ENCODE peak calls at places on chromosomes 2 and 18, in eight cellular contexts. One of them, this sample, is unnamed. For H3K9me3, the result is how much of the 10 kb centered on the place peaks cover.

GRCh38 chr2:145273840-145274239 is 753.9 kb upstream of the ZEB2 start:
- DNase-seq in prostate gland: no peak
- DNase-seq in lung: no peak
- DNase-seq in MM.1S: no peak
- DNase-seq in body of pancreas: no peak
- DNase-seq in A549: no peak
- DNase-seq in mammary epithelial cell: peak
- DNase-seq in T-helper 17 cell: no peak
- DNase-seq in this sample: no peak

GRCh38 chr2:102137138-102137537 is 5.4 kb upstream of the IL1R1 start:
- DNase-seq in lung: no peak
- DNase-seq in A549: no peak
- DNase-seq in body of pancreas: no peak
- DNase-seq in T-helper 17 cell: no peak
- DNase-seq in prostate gland: no peak
- DNase-seq in MM.1S: no peak
- DNase-seq in mammary epithelial cell: peak
- DNase-seq in this sample: no peak

GRCh38 chr18:75811156-75811555 is 383.7 kb upstream of the SMIM21 start:
- DNase-seq in prostate gland: no peak
- DNase-seq in lung: no peak
- DNase-seq in A549: no peak
- DNase-seq in body of pancreas: no peak
- DNase-seq in MM.1S: peak
- DNase-seq in mammary epithelial cell: no peak
- DNase-seq in T-helper 17 cell: no peak
- DNase-seq in this sample: no peak

GRCh38 chr2:54983345-54984235 is 66.7 kb downstream of the RTN4 start:
- DNase-seq in A549: no peak
- DNase-seq in MM.1S: no peak
- DNase-seq in mammary epithelial cell: peak
- DNase-seq in body of pancreas: no peak
- DNase-seq in T-helper 17 cell: no peak
- DNase-seq in lung: no peak
- DNase-seq in prostate gland: no peak
- DNase-seq in this sample: no peak

GRCh38 chr2:211454684-211455083 is 898.3 kb downstream of the CPS1 start:
- DNase-seq in T-helper 17 cell: no peak
- DNase-seq in A549: no peak
- DNase-seq in body of pancreas: no peak
- DNase-seq in MM.1S: no peak
- DNase-seq in prostate gland: peak
- DNase-seq in lung: no peak
- DNase-seq in mammary epithelial cell: no peak
- DNase-seq in this sample: no peak

GRCh38 chr2:18522484-18523146 is 37.8 kb downstream of the RDH14 start:
- DNase-seq in mammary epithelial cell: no peak
- DNase-seq in T-helper 17 cell: no peak
- DNase-seq in A549: no peak
- DNase-seq in body of pancreas: no peak
- DNase-seq in MM.1S: no peak
- DNase-seq in prostate gland: no peak
- DNase-seq in lung: no peak
- DNase-seq in this sample: no peak

GRCh38 chr2:215684448-215685217 is 248.8 kb upstream of the FN1 start:
- DNase-seq in A549: no peak
- DNase-seq in body of pancreas: no peak
- DNase-seq in mammary epithelial cell: peak
- DNase-seq in T-helper 17 cell: no peak
- DNase-seq in prostate gland: no peak
- DNase-seq in MM.1S: no peak
- DNase-seq in lung: no peak
- DNase-seq in this sample: no peak

GRCh38 chr2:132608222-132608795 is 61.7 kb downstream of the LYPD1 start:
- DNase-seq in MM.1S: no peak
- DNase-seq in mammary epithelial cell: no peak
- DNase-seq in T-helper 17 cell: no peak
- DNase-seq in lung: no peak
- DNase-seq in prostate gland: no peak
- DNase-seq in body of pancreas: peak
- DNase-seq in A549: no peak
- DNase-seq in this sample: no peak

GRCh38 chr2:3526871-3527270 is 7.5 kb upstream of the ADI1 start:
- DNase-seq in prostate gland: no peak
- DNase-seq in T-helper 17 cell: no peak
- DNase-seq in mammary epithelial cell: no peak
- DNase-seq in lung: no peak
- DNase-seq in A549: no peak
- DNase-seq in body of pancreas: no peak
- DNase-seq in MM.1S: no peak
- DNase-seq in this sample: no peak

GRCh38 chr2:14303366-14304115 is 329.0 kb upstream of the LRATD1 start:
- DNase-seq in MM.1S: peak
- DNase-seq in body of pancreas: no peak
- DNase-seq in lung: no peak
- DNase-seq in T-helper 17 cell: no peak
- DNase-seq in prostate gland: no peak
- DNase-seq in mammary epithelial cell: no peak
- DNase-seq in A549: no peak
- DNase-seq in this sample: no peak

GRCh38 chr2:30708491-30709290 is 98.6 kb downstream of the CAPN13 start:
- DNase-seq in prostate gland: no peak
- DNase-seq in MM.1S: no peak
- DNase-seq in T-helper 17 cell: no peak
- DNase-seq in lung: peak
- DNase-seq in A549: peak
- DNase-seq in mammary epithelial cell: no peak
- DNase-seq in body of pancreas: no peak
- DNase-seq in this sample: no peak

GRCh38 chr2:159684796-159685195 is 27.5 kb upstream of the MARCHF7 start:
- DNase-seq in A549: peak
- DNase-seq in T-helper 17 cell: no peak
- DNase-seq in MM.1S: no peak
- DNase-seq in prostate gland: no peak
- DNase-seq in mammary epithelial cell: peak
- DNase-seq in body of pancreas: no peak
- DNase-seq in lung: no peak
- DNase-seq in this sample: no peak

GRCh38 chr2:229733606-229734205 is 19.4 kb upstream of the DNER start:
- DNase-seq in MM.1S: no peak
- DNase-seq in prostate gland: no peak
- DNase-seq in mammary epithelial cell: no peak
- DNase-seq in A549: no peak
- DNase-seq in body of pancreas: no peak
- DNase-seq in lung: no peak
- DNase-seq in T-helper 17 cell: no peak
- DNase-seq in this sample: no peak

GRCh38 chr2:31238126-31238905 is 4.4 kb downstream of the EHD3 start:
- DNase-seq in MM.1S: no peak
- DNase-seq in T-helper 17 cell: no peak
- DNase-seq in lung: no peak
- DNase-seq in body of pancreas: no peak
- DNase-seq in prostate gland: peak
- DNase-seq in mammary epithelial cell: no peak
- DNase-seq in A549: no peak
- DNase-seq in this sample: no peak

GRCh38 chr2:175025946-175026345 is 20.8 kb upstream of the CHN1 start:
- DNase-seq in prostate gland: no peak
- DNase-seq in T-helper 17 cell: no peak
- DNase-seq in A549: no peak
- DNase-seq in mammary epithelial cell: no peak
- DNase-seq in lung: no peak
- DNase-seq in body of pancreas: no peak
- DNase-seq in MM.1S: no peak
- DNase-seq in this sample: no peak

GRCh38 chr18:39773656-39774055 is 2181.4 kb upstream of the PIK3C3 start:
- DNase-seq in A549: no peak
- DNase-seq in T-helper 17 cell: no peak
- DNase-seq in body of pancreas: no peak
- DNase-seq in mammary epithelial cell: no peak
- DNase-seq in prostate gland: no peak
- DNase-seq in MM.1S: no peak
- DNase-seq in lung: no peak
- DNase-seq in this sample: no peak

GRCh38 chr2:132400901-132401240 is 15.7 kb upstream of the GPR39 start:
- DNase-seq in T-helper 17 cell: no peak
- DNase-seq in body of pancreas: no peak
- DNase-seq in MM.1S: no peak
- DNase-seq in prostate gland: no peak
- DNase-seq in mammary epithelial cell: no peak
- DNase-seq in lung: no peak
- DNase-seq in A549: no peak
- DNase-seq in this sample: no peak

GRCh38 chr18:77865853-77866252 is 616.2 kb downstream of the GALR1 start:
- DNase-seq in lung: no peak
- DNase-seq in T-helper 17 cell: no peak
- DNase-seq in mammary epithelial cell: no peak
- DNase-seq in A549: no peak
- DNase-seq in MM.1S: no peak
- DNase-seq in prostate gland: no peak
- DNase-seq in body of pancreas: no peak
- DNase-seq in this sample: no peak

GRCh38 chr18:77870894-77871293 is 621.2 kb downstream of the GALR1 start:
- DNase-seq in MM.1S: no peak
- DNase-seq in prostate gland: no peak
- DNase-seq in body of pancreas: no peak
- DNase-seq in T-helper 17 cell: no peak
- DNase-seq in lung: no peak
- DNase-seq in mammary epithelial cell: no peak
- DNase-seq in A549: no peak
- DNase-seq in this sample: no peak

GRCh38 chr18:77866309-77866708 is 616.7 kb downstream of the GALR1 start:
- DNase-seq in mammary epithelial cell: no peak
- DNase-seq in lung: no peak
- DNase-seq in prostate gland: no peak
- DNase-seq in MM.1S: no peak
- DNase-seq in body of pancreas: no peak
- DNase-seq in A549: no peak
- DNase-seq in T-helper 17 cell: no peak
- DNase-seq in this sample: no peak

GRCh38 chr18:77872166-77872565 is 622.5 kb downstream of the GALR1 start:
- DNase-seq in A549: no peak
- DNase-seq in mammary epithelial cell: no peak
- DNase-seq in lung: no peak
- DNase-seq in body of pancreas: no peak
- DNase-seq in prostate gland: no peak
- DNase-seq in MM.1S: no peak
- DNase-seq in T-helper 17 cell: no peak
- DNase-seq in this sample: no peak

DNA sequence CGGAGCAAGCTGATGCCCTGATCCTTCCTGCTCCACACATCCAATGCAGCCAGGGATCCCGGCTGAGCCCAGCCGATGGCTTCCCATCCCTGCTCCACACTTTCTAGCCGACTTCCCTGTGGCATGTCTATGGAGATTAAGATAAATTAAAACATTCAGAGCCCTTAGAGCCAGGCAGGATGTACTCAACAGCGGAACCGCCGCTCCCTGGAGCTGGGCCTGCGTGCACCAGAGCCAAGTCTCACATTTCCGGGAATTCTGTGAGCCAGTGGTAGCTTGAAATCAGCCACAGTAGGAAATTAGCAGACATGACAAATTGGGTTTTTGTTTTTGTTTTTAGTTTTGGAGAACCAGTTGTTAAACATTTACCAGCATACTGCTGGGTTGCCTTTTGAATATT is 620.6 kb downstream of the GALR1 start:
- DNase-seq in body of pancreas: peak
- DNase-seq in MM.1S: no peak
- DNase-seq in mammary epithelial cell: no peak
- DNase-seq in lung: no peak
- DNase-seq in prostate gland: no peak
- DNase-seq in T-helper 17 cell: no peak
- DNase-seq in A549: no peak
- DNase-seq in this sample: no peak
- H3K9me3 ChIP-seq in body of pancreas: under half
- H3K9me3 ChIP-seq in MM.1S: under half
- H3K9me3 ChIP-seq in mammary epithelial cell: under half
- H3K9me3 ChIP-seq in lung: under half
- H3K9me3 ChIP-seq in prostate gland: under half
- H3K9me3 ChIP-seq in T-helper 17 cell: under half
- H3K9me3 ChIP-seq in A549: under half
- H3K9me3 ChIP-seq in this sample: under half

DNA sequence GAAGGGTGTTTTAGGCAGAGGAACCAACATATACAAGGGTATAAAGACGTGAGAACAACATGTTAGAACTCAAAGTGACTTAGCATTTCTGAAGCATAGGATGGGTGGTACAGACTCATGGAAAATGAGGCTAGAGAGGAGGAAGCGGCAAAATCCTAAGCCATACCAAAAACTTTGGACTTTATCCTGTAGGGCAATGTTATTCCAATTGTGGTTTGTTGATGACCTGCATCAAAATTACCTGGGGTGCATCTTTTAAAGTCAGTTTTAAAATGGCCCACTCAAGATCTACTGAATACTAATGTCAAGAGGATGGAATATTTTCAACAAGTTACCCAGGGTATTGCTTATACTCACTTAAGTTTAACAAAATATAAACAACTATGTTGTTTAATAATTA is 34.8 kb downstream of the RAPH1 start:
- DNase-seq in MM.1S: no peak
- DNase-seq in body of pancreas: no peak
- DNase-seq in A549: no peak
- DNase-seq in lung: no peak
- DNase-seq in T-helper 17 cell: no peak
- DNase-seq in mammary epithelial cell: no peak
- DNase-seq in prostate gland: no peak
- DNase-seq in this sample: no peak
- H3K9me3 ChIP-seq in MM.1S: under half
- H3K9me3 ChIP-seq in body of pancreas: under half
- H3K9me3 ChIP-seq in A549: under half
- H3K9me3 ChIP-seq in lung: under half
- H3K9me3 ChIP-seq in T-helper 17 cell: under half
- H3K9me3 ChIP-seq in mammary epithelial cell: under half
- H3K9me3 ChIP-seq in prostate gland: under half
- H3K9me3 ChIP-seq in this sample: under half

DNA sequence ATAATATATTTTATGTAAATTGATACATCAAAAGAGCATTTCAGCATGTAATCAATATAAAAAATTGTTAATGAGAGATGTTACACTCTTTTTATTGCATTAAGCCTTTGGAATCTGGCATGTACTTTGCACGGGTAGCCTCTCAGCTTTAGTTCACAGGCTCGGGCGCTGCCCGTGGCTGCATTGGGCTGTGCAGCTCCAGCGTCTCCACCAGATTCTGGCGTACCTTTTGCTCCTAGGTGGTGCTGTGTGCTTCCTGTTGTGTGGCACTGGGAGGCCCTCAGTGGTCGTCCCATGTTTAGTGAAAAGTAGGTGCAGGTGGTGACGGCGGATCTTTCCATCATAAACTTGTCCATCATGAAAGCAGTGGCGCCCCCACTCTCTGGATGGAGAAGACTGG is 24.4 kb downstream of the LRRFIP1 start:
- DNase-seq in prostate gland: no peak
- DNase-seq in MM.1S: no peak
- DNase-seq in T-helper 17 cell: no peak
- DNase-seq in A549: no peak
- DNase-seq in mammary epithelial cell: no peak
- DNase-seq in lung: no peak
- DNase-seq in body of pancreas: no peak
- DNase-seq in this sample: no peak
- H3K9me3 ChIP-seq in prostate gland: under half
- H3K9me3 ChIP-seq in MM.1S: under half
- H3K9me3 ChIP-seq in T-helper 17 cell: under half
- H3K9me3 ChIP-seq in A549: under half
- H3K9me3 ChIP-seq in mammary epithelial cell: under half
- H3K9me3 ChIP-seq in lung: under half
- H3K9me3 ChIP-seq in body of pancreas: under half
- H3K9me3 ChIP-seq in this sample: under half

GRCh38 chr2:105600949-105601708 is 143.6 kb upstream of the NCK2 start:
- DNase-seq in lung: no peak
- DNase-seq in T-helper 17 cell: no peak
- DNase-seq in prostate gland: no peak
- DNase-seq in MM.1S: no peak
- DNase-seq in mammary epithelial cell: no peak
- DNase-seq in A549: no peak
- DNase-seq in body of pancreas: no peak
- DNase-seq in this sample: no peak
- H3K9me3 ChIP-seq in lung: under half
- H3K9me3 ChIP-seq in T-helper 17 cell: under half
- H3K9me3 ChIP-seq in prostate gland: under half
- H3K9me3 ChIP-seq in MM.1S: under half
- H3K9me3 ChIP-seq in mammary epithelial cell: under half
- H3K9me3 ChIP-seq in A549: under half
- H3K9me3 ChIP-seq in body of pancreas: under half
- H3K9me3 ChIP-seq in this sample: under half